ENCODE peak calls at places on chromosomes 12 and 14, in six cellular contexts. M is Ammon's horn; J is activated T-cell treated with anti-CD3 and anti-CD28 coated beads, Interleukin-2, amount 50 U/mL, for 72 hours; F is ureter; V is AG10803; H is GM23248. Y is an unnamed sample.

GRCh38 chr14:73049428-73049827 is 8.9 kb upstream of the RBM25 start:
- DNase-seq in J (no peak), F (no peak), M (no peak), H (no peak), V (no peak), Y (no peak)

GRCh38 chr14:76844223-76844622 is 18.0 kb downstream of the LRRC74A start:
- DNase-seq in H (peak; percentile 65), J (peak; percentile 66), M (peak; percentile 69), V (peak; percentile 12), F (peak; percentile 58), Y (peak; percentile 59)

GRCh38 chr12:64473176-64473575 is 21.3 kb downstream of the TBK1 start:
- DNase-seq in H (no peak), F (no peak), J (no peak), M (no peak), V (no peak), Y (no peak)

GRCh38 chr14:60867503-60868172 is 113.2 kb downstream of the TRMT5 start:
- DNase-seq in F (no peak), H (peak; percentile 19), M (no peak), J (no peak), V (no peak), Y (no peak)

GRCh38 chr12:117570608-117571007 is 209.2 kb upstream of the NOS1 start:
- DNase-seq in F (no peak), V (no peak), H (no peak), M (no peak), J (no peak), Y (no peak)

GRCh38 chr12:27524839-27525238 is 833 bp downstream of the PPFIBP1 start:
- DNase-seq in H (peak; percentile 67), V (peak; percentile 57), F (no peak), M (no peak), J (no peak), Y (no peak)

GRCh38 chr12:107200394-107200793 is 107.0 kb upstream of the CRY1 start:
- DNase-seq in M (no peak), J (peak; percentile 3), F (no peak), V (peak; percentile 16), H (peak; percentile 33), Y (no peak)

GRCh38 chr12:26119391-26119981 is 5.4 kb downstream of the BHLHE41 start:
- DNase-seq in M (peak; percentile 86), F (no peak), V (peak; percentile 74), H (peak; percentile 83), J (peak; percentile 2), Y (no peak)

GRCh38 chr14:41403360-41403759 is 203.3 kb upstream of the LRFN5 start:
- DNase-seq in M (no peak), V (no peak), H (no peak), J (no peak), F (no peak), Y (no peak)

GRCh38 chr14:54669759-54670630 is 103.1 kb downstream of the SAMD4A start:
- DNase-seq in M (no peak), H (peak; percentile 88), F (no peak), V (peak; percentile 54), J (peak; percentile 27), Y (peak; percentile 16)

GRCh38 chr12:41762691-41763090 is 382.0 kb downstream of the GXYLT1 start:
- DNase-seq in V (no peak), H (no peak), M (no peak), F (no peak), J (no peak), Y (no peak)

Y was measured in stimulated activated naive CD8-positive, alpha-beta T cell treated with anti-CD3 and anti-CD28 coated beads, Interleukin-15, Interleukin-2, amounts not matched to agents 100 U/mL and 50 U/mL, for 24 hours.